ENCODE peak calls at places on chromosome 18, in four cellular contexts. B, J, D and S are unnamed samples. For H3K4me1, the result is how much of the 10 kb centered on the place peaks cover.

GRCh38 chr18:37564796-37565137 is 831 bp downstream of the CELF4 start:
- DNase-seq in B (no peak), J (no peak), D (peak), S (no peak)

GRCh38 chr18:766550-766860 is 45.5 kb downstream of the YES1 start:
- DNase-seq in B (no peak), J (no peak), D (no peak), S (no peak)

GRCh38 chr18:63708650-63709049 is 5.9 kb downstream of the SERPINB11 start:
- DNase-seq in B (no peak), J (no peak), D (no peak), S (no peak)

GRCh38 chr18:62991959-62992358 is 276.6 kb downstream of the PHLPP1 start:
- DNase-seq in B (no peak), J (no peak), D (peak), S (no peak)

GRCh38 chr18:58228762-58229161 is 184.7 kb downstream of the NEDD4L start:
- DNase-seq in B (no peak), J (no peak), D (no peak), S (no peak)

GRCh38 chr18:8081872-8082553 is 514.9 kb downstream of the PTPRM start:
- DNase-seq in B (no peak), J (no peak), D (no peak), S (no peak)

GRCh38 chr18:28995319-28995718 is 818.4 kb upstream of the CDH2 start:
- DNase-seq in B (peak), J (no peak), D (no peak), S (no peak)

GRCh38 chr18:9065864-9066263 is 36.6 kb upstream of the NDUFV2 start:
- DNase-seq in B (no peak), J (no peak), D (no peak), S (no peak)

GRCh38 chr18:10213526-10213925 is 240.9 kb upstream of the APCDD1 start:
- DNase-seq in B (no peak), J (no peak), D (no peak), S (no peak)

GRCh38 chr18:8450898-8451665 is 158.2 kb upstream of the RAB12 start:
- DNase-seq in B (no peak), J (peak), D (no peak), S (no peak)

GRCh38 chr18:49733896-49734585 is 79.3 kb downstream of the ACAA2 start:
- DNase-seq in B (no peak), J (no peak), D (no peak), S (no peak)

GRCh38 chr18:10856146-10856545 is 293.2 kb downstream of the PIEZO2 start:
- DNase-seq in B (no peak), J (no peak), D (no peak), S (no peak)

GRCh38 chr18:22347624-22348511 is 69.8 kb downstream of the CTAGE1 start:
- DNase-seq in B (no peak), J (no peak), D (no peak), S (no peak)

GRCh38 chr18:79693561-79694205 is 14.1 kb downstream of the CTDP1 start:
- DNase-seq in B (no peak), J (no peak), D (no peak), S (no peak)

GRCh38 chr18:73884868-73885267 is 262.8 kb downstream of the FBXO15 start:
- DNase-seq in B (no peak), J (no peak), D (no peak), S (no peak)

GRCh38 chr18:28176933-28177827 is at the start of gene CDH2:
- DNase-seq in B (no peak), J (peak), D (no peak), S (no peak)

GRCh38 chr18:60984496-60984895 is 348.7 kb upstream of the CDH20 start:
- DNase-seq in B (no peak), J (no peak), D (no peak), S (no peak)

GRCh38 chr18:59842947-59843346 is 56.8 kb upstream of the PMAIP1 start:
- DNase-seq in B (no peak), J (no peak), D (no peak), S (no peak)

GRCh38 chr18:57004366-57005121 is 142.3 kb upstream of the BOD1L2 start:
- DNase-seq in B (no peak), J (peak), D (no peak), S (peak)

GRCh38 chr18:47968006-47968676 is 37.7 kb upstream of the SMAD2 start:
- DNase-seq in B (no peak), J (no peak), D (no peak), S (no peak)

GRCh38 chr18:9517869-9518268 is 42.6 kb downstream of the RALBP1 start:
- DNase-seq in B (no peak), J (no peak), D (no peak), S (no peak)

GRCh38 chr18:59101830-59102414 is 37.8 kb upstream of the SEC11C start:
- DNase-seq in B (no peak), J (no peak), D (no peak), S (no peak)

GRCh38 chr18:8858888-8859511 is 153.6 kb downstream of the MTCL1 start:
- DNase-seq in B (no peak), J (no peak), D (peak), S (peak)

GRCh38 chr18:1049173-1049572 is 144.5 kb downstream of the ADCYAP1 start:
- DNase-seq in B (no peak), J (no peak), D (no peak), S (no peak)

GRCh38 chr18:73895701-73896100 is 251.9 kb downstream of the FBXO15 start:
- DNase-seq in B (no peak), J (peak), D (no peak), S (no peak)

GRCh38 chr18:77055429-77056310 is 76.9 kb downstream of the MBP start:
- DNase-seq in B (no peak), J (no peak), D (no peak), S (no peak)
- H3K4me1 ChIP-seq in B (under half), J (under half), D (under half), S (half or more)

GRCh38 chr18:35045121-35045520 is 3.9 kb downstream of the MAPRE2 start:
- DNase-seq in B (no peak), J (no peak), D (no peak), S (no peak)
- TF ChIP-seq TCF7L2 in B (no peak), J (no peak), D (no peak), S (no peak)

GRCh38 chr18:2656237-2657042 is 914 bp downstream of the SMCHD1 start:
- DNase-seq in B (no peak), J (peak), D (peak), S (no peak)
- TF ChIP-seq POLR2AphosphoS5 in B (no peak), J (no peak), D (no peak), S (no peak)

GRCh38 chr18:23580677-23581367 is 5.5 kb downstream of the NPC1 start:
- DNase-seq in B (no peak), J (no peak), D (no peak), S (no peak)

GRCh38 chr18:23578067-23578705 is 8.1 kb downstream of the NPC1 start:
- DNase-seq in B (no peak), J (no peak), D (no peak), S (no peak)

GRCh38 chr18:23583071-23583865 is 3.0 kb downstream of the NPC1 start:
- DNase-seq in B (no peak), J (peak), D (no peak), S (no peak)

GRCh38 chr18:23575309-23575651 is 11.0 kb downstream of the NPC1 start:
- DNase-seq in B (no peak), J (no peak), D (no peak), S (no peak)

GRCh38 chr18:23578891-23579653 is 7.2 kb downstream of the NPC1 start:
- DNase-seq in B (no peak), J (no peak), D (no peak), S (no peak)
- H3K4me1 ChIP-seq in B (under half), J (half or more), D (under half), S (under half)